ENCODE peak calls at places on chromosomes 1 and 21, in six cellular contexts. K, L, M, T, G and S are unnamed samples.

GRCh38 chr1:198167436-198167934 is 10.7 kb downstream of the NEK7 start:
- DNase-seq in G (no peak), M (no peak), T (no peak), L (no peak), K (no peak), S (no peak)

GRCh38 chr1:210726621-210727020 is 397.9 kb downstream of the HHAT start:
- DNase-seq in M (peak; percentile 13), G (peak; percentile 81), T (peak; percentile 10), L (no peak), K (no peak), S (peak; percentile 64)

GRCh38 chr1:78088015-78088414 is 42.2 kb downstream of the GIPC2 start:
- DNase-seq in T (no peak), M (no peak), K (no peak), G (no peak), L (no peak), S (no peak)

GRCh38 chr1:185969524-185969991 is 235.4 kb downstream of the HMCN1 start:
- DNase-seq in G (no peak), T (peak; percentile 12), M (no peak), K (no peak), L (no peak), S (no peak)

GRCh38 chr1:43781574-43781973 is 74.2 kb downstream of the ST3GAL3 start:
- DNase-seq in G (no peak), L (no peak), T (no peak), M (no peak), K (no peak), S (no peak)

GRCh38 chr1:92445865-92446264 is 40.9 kb downstream of the GFI1 start:
- DNase-seq in G (no peak), K (no peak), T (no peak), M (no peak), L (no peak), S (no peak)

GRCh38 chr1:18199462-18199861 is 91.9 kb downstream of the IGSF21 start:
- DNase-seq in T (no peak), G (no peak), M (no peak), K (no peak), L (no peak), S (no peak)

GRCh38 chr1:157302724-157303123 is 164.5 kb upstream of the ETV3 start:
- DNase-seq in T (no peak), M (no peak), K (no peak), G (no peak), L (no peak), S (no peak)

GRCh38 chr1:33220701-33221384 is 35.4 kb upstream of the ZNF362 start:
- DNase-seq in T (no peak), K (no peak), G (no peak), M (no peak), L (no peak), S (no peak)

GRCh38 chr21:16775056-16775455 is 737.8 kb upstream of the CXADR start:
- DNase-seq in L (no peak), K (no peak), M (no peak), G (peak; percentile 3), T (no peak), S (peak; percentile 4)

GRCh38 chr1:85328713-85329376 is 52.4 kb upstream of the BCL10 start:
- DNase-seq in L (no peak), T (peak; percentile 98), K (no peak), M (no peak), G (no peak), S (peak; percentile 30)

GRCh38 chr1:93670141-93670540 is 11.5 kb downstream of the BCAR3 start:
- DNase-seq in G (no peak), K (no peak), T (peak; percentile 77), L (no peak), M (peak; percentile 54), S (peak; percentile 73)

GRCh38 chr1:25126568-25126967 is 105.7 kb downstream of the SYF2 start:
- DNase-seq in M (no peak), L (no peak), G (no peak), T (no peak), K (no peak), S (no peak)

GRCh38 chr21:46324390-46325072 is 575 bp downstream of the PCNT start:
- DNase-seq in G (peak; percentile 94), M (peak; percentile 91), T (peak; percentile 63), K (peak; percentile 90), L (peak; percentile 95), S (peak; percentile 79)

GRCh38 chr1:119674835-119675289 is 26.8 kb upstream of the ZNF697 start:
- DNase-seq in G (no peak), M (no peak), T (peak; percentile 86), L (no peak), K (no peak), S (no peak)
- TF ChIP-seq CTCF in G (no peak), M (no peak), T (peak; percentile 71), L (no peak), K (no peak), S (no peak)

GRCh38 chr1:63728611-63729226 is 45.1 kb upstream of the ROR1 start:
- DNase-seq in G (no peak), M (no peak), K (peak; percentile 50), T (no peak), L (no peak), S (no peak)

GRCh38 chr1:63721531-63722189 is 52.2 kb upstream of the ROR1 start:
- DNase-seq in L (no peak), G (no peak), M (no peak), T (peak; percentile 25), K (no peak), S (peak; percentile 52)

GRCh38 chr1:63723618-63724017 is 50.2 kb upstream of the ROR1 start:
- DNase-seq in K (no peak), L (no peak), T (no peak), G (no peak), M (no peak), S (no peak)

GRCh38 chr1:63729227-63729620 is 44.6 kb upstream of the ROR1 start:
- DNase-seq in M (no peak), G (no peak), L (no peak), T (no peak), K (no peak), S (no peak)

GRCh38 chr1:63724375-63724774 is 49.4 kb upstream of the ROR1 start:
- DNase-seq in K (no peak), M (no peak), T (no peak), L (no peak), G (no peak), S (no peak)
- TF ChIP-seq CTCF in K (no peak), M (no peak), T (no peak), L (no peak), G (no peak), S (no peak)

GRCh38 chr1:176954242-176954641 is 210.3 kb downstream of the ASTN1 start:
- DNase-seq in M (no peak), T (no peak), K (no peak), L (no peak), G (no peak), S (no peak)
- TF ChIP-seq CTCF in M (no peak), T (no peak), K (no peak), L (no peak), G (peak; percentile 15), S (no peak)

GRCh38 chr1:182391362-182392044 is at the start of gene GLUL:
- DNase-seq in L (peak; percentile 88), K (peak; percentile 95), G (peak; percentile 95), M (peak; percentile 98), T (peak; percentile 84), S (peak; percentile 98)
- TF ChIP-seq CTCF in L (no peak), K (no peak), G (no peak), M (peak; percentile 16), T (peak; percentile 45), S (peak; percentile 7)

GRCh38 chr1:5238351-5239123 is 584.1 kb downstream of the AJAP1 start:
- DNase-seq in L (no peak), M (no peak), T (no peak), G (no peak), K (no peak), S (no peak)

GRCh38 chr1:5227114-5227513 is 572.7 kb downstream of the AJAP1 start:
- DNase-seq in L (no peak), M (no peak), G (no peak), T (no peak), K (no peak), S (no peak)

GRCh38 chr1:5235355-5235899 is 581.0 kb downstream of the AJAP1 start:
- DNase-seq in G (no peak), T (no peak), M (no peak), L (no peak), K (no peak), S (no peak)

DNA sequence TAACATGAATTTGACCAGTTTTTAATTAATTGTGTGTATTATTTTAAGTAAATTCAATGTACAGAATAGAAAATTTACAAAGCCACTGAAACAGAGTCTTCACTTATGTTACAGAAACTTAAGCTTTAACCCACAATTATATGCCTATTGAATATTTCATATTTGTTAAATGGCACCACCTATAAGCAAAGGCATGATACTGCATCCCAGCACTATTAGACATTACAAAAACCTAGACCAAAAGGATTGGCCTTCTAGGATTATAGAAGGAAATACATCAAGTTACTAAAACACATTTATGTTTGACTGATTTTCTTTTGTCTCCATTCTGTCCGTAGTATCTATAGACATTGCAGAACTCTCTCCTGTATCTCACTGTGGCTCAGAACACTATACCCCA is 578.1 kb downstream of the AJAP1 start:
- DNase-seq in L (no peak), T (no peak), M (no peak), K (no peak), G (no peak), S (no peak)
- TF ChIP-seq CTCF in L (no peak), T (no peak), M (no peak), K (no peak), G (no peak), S (no peak)

DNA sequence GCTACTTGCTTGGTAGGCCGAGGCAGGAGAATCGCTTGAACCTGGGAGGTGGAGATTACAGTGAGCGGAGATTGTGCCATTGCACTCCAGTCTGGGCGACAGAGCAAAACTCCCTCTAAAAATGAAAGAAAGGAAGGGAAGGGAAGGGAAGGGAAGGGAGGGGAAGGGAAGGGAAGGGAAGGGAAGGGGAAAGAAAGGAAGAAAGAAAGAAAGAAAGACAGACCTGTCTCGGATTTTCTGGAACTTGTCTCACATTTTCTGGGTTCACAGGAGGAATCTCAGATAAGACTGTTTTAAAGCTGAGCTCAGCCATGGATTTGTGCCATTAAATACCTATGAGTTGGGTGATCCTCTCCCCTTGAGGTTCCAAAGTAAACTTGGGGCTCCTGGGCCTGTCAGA is 12.9 kb downstream of the GSTM5 start:
- DNase-seq in T (no peak), L (no peak), G (no peak), K (no peak), M (no peak), S (no peak)
- TF ChIP-seq CTCF in T (no peak), L (no peak), G (no peak), K (no peak), M (no peak), S (no peak)

GRCh38 chr1:10980094-10980577 is 32.3 kb upstream of the TARDBP start:
- DNase-seq in K (peak; percentile 89), G (peak; percentile 68), L (peak; percentile 84), T (peak; percentile 66), M (peak; percentile 45), S (peak; percentile 95)
- TF ChIP-seq CTCF in K (no peak), G (no peak), L (no peak), T (peak; percentile 64), M (no peak), S (no peak)

GRCh38 chr21:34885636-34886553 is 163.2 kb downstream of the RUNX1 start:
- DNase-seq in M (peak; percentile 49), G (peak; percentile 47), L (peak; percentile 71), T (no peak), K (no peak), S (no peak)
- TF ChIP-seq CTCF in M (no peak), G (no peak), L (no peak), T (no peak), K (no peak), S (no peak)